ENCODE peak calls at places on chromosome 5, in four cellular contexts. I is breast epithelium, K is SK-N-SH, V is left ventricle myocardium inferior. S is an unnamed sample.

GRCh38 chr5:110751902-110752762 is 13.3 kb downstream of the SLC25A46 start:
- DNase-seq in I (no peak), K (no peak), V (no peak), S (no peak)

GRCh38 chr5:105680858-105681257 is 1989.9 kb downstream of the EFNA5 start:
- DNase-seq in I (no peak), K (peak; percentile 1), V (no peak), S (no peak)

GRCh38 chr5:75380099-75380498 is 43.1 kb downstream of the HMGCR start:
- DNase-seq in I (no peak), K (no peak), V (no peak), S (no peak)

GRCh38 chr5:128227984-128228383 is 144.4 kb downstream of the SLC12A2 start:
- DNase-seq in I (no peak), K (no peak), V (no peak), S (no peak)

GRCh38 chr5:151072234-151073025 is 8.4 kb downstream of the TNIP1 start:
- DNase-seq in I (no peak), K (no peak), V (no peak), S (no peak)

GRCh38 chr5:78232163-78232562 is 62.3 kb downstream of the AP3B1 start:
- DNase-seq in I (no peak), K (no peak), V (no peak), S (no peak)

GRCh38 chr5:61732796-61733195 is 400.7 kb downstream of the ZSWIM6 start:
- DNase-seq in I (no peak), K (no peak), V (no peak), S (no peak)

GRCh38 chr5:113606298-113607134 is 93.0 kb downstream of the YTHDC2 start:
- DNase-seq in I (no peak), K (peak; percentile 66), V (no peak), S (no peak)

GRCh38 chr5:33824516-33825195 is 67.1 kb downstream of the ADAMTS12 start:
- DNase-seq in I (no peak), K (no peak), V (no peak), S (no peak)

GRCh38 chr5:76372320-76373054 is 30.6 kb upstream of the IQGAP2 start:
- DNase-seq in I (no peak), K (peak; percentile 27), V (no peak), S (no peak)

GRCh38 chr5:21919417-21920022 is 933.6 kb downstream of the CDH12 start:
- DNase-seq in I (no peak), K (peak; percentile 30), V (no peak), S (no peak)

GRCh38 chr5:163968651-163969050 is 463.2 kb downstream of the MAT2B start:
- DNase-seq in I (no peak), K (no peak), V (no peak), S (no peak)

GRCh38 chr5:58963361-58963760 is 380.5 kb downstream of the RAB3C start:
- DNase-seq in I (no peak), K (no peak), V (no peak), S (no peak)

GRCh38 chr5:123916331-123917121 is 404.5 kb downstream of the CSNK1G3 start:
- DNase-seq in I (no peak), K (no peak), V (no peak), S (no peak)

GRCh38 chr5:142644640-142645361 is 41.1 kb downstream of the FGF1 start:
- DNase-seq in I (no peak), K (no peak), V (no peak), S (peak; percentile 27)

GRCh38 chr5:108620516-108620915 is 127.2 kb upstream of the FER start:
- DNase-seq in I (no peak), K (no peak), V (no peak), S (no peak)

GRCh38 chr5:117743337-117743736 is 1168.7 kb upstream of the SEMA6A start:
- DNase-seq in I (no peak), K (no peak), V (no peak), S (no peak)

GRCh38 chr5:159095218-159095617 is 4.5 kb downstream of the EBF1 start:
- DNase-seq in I (no peak), K (no peak), V (no peak), S (peak; percentile 25)

GRCh38 chr5:65027149-65027548 is 258.4 kb downstream of the CWC27 start:
- DNase-seq in I (no peak), K (peak; percentile 32), V (no peak), S (no peak)

GRCh38 chr5:111299067-111299481 is 74.9 kb downstream of the CAMK4 start:
- DNase-seq in I (no peak), K (no peak), V (no peak), S (no peak)

GRCh38 chr5:74143724-74144330 is 496.7 kb downstream of the ENC1 start:
- DNase-seq in I (no peak), K (no peak), V (no peak), S (no peak)

GRCh38 chr5:15794117-15794985 is 294.4 kb downstream of the FBXL7 start:
- DNase-seq in I (no peak), K (peak; percentile 26), V (no peak), S (no peak)

GRCh38 chr5:125180222-125180621 is 433.8 kb upstream of the ZNF608 start:
- DNase-seq in I (no peak), K (no peak), V (no peak), S (no peak)

GRCh38 chr5:160434022-160434531 is 12.4 kb downstream of the PTTG1 start:
- DNase-seq in I (peak; percentile 45), K (no peak), V (no peak), S (no peak)

GRCh38 chr5:76641514-76642120 is 18.4 kb upstream of the F2RL2 start:
- DNase-seq in I (peak; percentile 27), K (peak; percentile 39), V (peak; percentile 30), S (no peak)

GRCh38 chr5:177545487-177546261 is 8.7 kb downstream of the FAM193B start:
- DNase-seq in I (peak; percentile 64), K (no peak), V (peak; percentile 56), S (no peak)

GRCh38 chr5:76303917-76304316 is 99.2 kb upstream of the IQGAP2 start:
- DNase-seq in I (peak; percentile 54), K (no peak), V (no peak), S (no peak)

GRCh38 chr5:151151793-151152192 is 5.8 kb downstream of the ANXA6 start:
- DNase-seq in I (no peak), K (no peak), V (no peak), S (no peak)

GRCh38 chr5:169119287-169120048 is 181.5 kb downstream of the SLIT3 start:
- DNase-seq in I (no peak), K (no peak), V (no peak), S (no peak)

GRCh38 chr5:169778622-169779596 is 141.8 kb downstream of the DOCK2 start:
- DNase-seq in I (no peak), K (no peak), V (no peak), S (no peak)

GRCh38 chr5:140570058-140570457 is 5.4 kb downstream of the SLC35A4 start:
- DNase-seq in I (no peak), K (no peak), V (no peak), S (no peak)

GRCh38 chr5:140567871-140568270 is 3.2 kb downstream of the SLC35A4 start:
- DNase-seq in I (no peak), K (no peak), V (no peak), S (no peak)

GRCh38 chr5:140569197-140569596 is 4.6 kb downstream of the SLC35A4 start:
- DNase-seq in I (no peak), K (no peak), V (no peak), S (no peak)

GRCh38 chr5:140567136-140567818 is 2.6 kb downstream of the SLC35A4 start:
- DNase-seq in I (no peak), K (no peak), V (no peak), S (peak; percentile 26)

GRCh38 chr5:140568664-140569063 is 4.0 kb downstream of the SLC35A4 start:
- DNase-seq in I (no peak), K (no peak), V (no peak), S (no peak)
- TF ChIP-seq CTCF in I (no peak), K (no peak), V (no peak), S (no peak)

DNA sequence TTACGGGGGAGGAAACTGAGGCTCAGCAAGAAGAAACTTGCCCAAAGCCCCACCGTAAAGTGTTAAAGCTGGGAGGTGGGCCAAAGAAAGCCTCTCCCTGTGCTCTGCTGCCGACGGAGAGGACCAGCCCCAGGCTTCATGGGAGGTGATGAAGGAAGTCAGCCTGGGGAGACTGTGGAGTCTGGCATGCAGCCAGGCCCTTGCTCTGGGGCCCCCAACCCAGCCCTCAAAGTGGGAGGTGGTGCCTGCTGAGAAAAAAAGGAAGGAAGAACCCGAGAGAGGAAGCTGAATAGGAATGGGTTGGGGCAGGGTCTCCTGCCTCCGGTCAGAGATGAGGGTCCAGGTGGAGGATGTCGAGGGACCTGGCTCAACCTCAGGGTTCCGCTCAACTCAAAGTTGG is 3.8 kb downstream of the RNF44 start:
- DNase-seq in I (no peak), K (no peak), V (peak; percentile 51), S (no peak)
- H3K4me1 ChIP-seq in I (peaks cover 11% of the 10 kb centered on the region), K (peaks cover 56% of the 10 kb centered on the region), V (peaks cover 88% of the 10 kb centered on the region), S (peaks cover 79% of the 10 kb centered on the region)

GRCh38 chr5:134824681-134825080 is 21.1 kb upstream of the C5orf24 start:
- DNase-seq in I (no peak), K (no peak), V (no peak), S (no peak)
- H3K36me3 ChIP-seq in I (no peaks in the 10 kb centered on the region), K (peaks cover 68% of the 10 kb centered on the region), V (peaks cover 95% of the 10 kb centered on the region), S (peaks cover 41% of the 10 kb centered on the region)

GRCh38 chr5:6043491-6044310 is 334.6 kb downstream of the MED10 start:
- DNase-seq in I (no peak), K (no peak), V (no peak), S (no peak)

GRCh38 chr5:6049662-6050061 is 328.7 kb downstream of the MED10 start:
- DNase-seq in I (no peak), K (no peak), V (no peak), S (no peak)

DNA sequence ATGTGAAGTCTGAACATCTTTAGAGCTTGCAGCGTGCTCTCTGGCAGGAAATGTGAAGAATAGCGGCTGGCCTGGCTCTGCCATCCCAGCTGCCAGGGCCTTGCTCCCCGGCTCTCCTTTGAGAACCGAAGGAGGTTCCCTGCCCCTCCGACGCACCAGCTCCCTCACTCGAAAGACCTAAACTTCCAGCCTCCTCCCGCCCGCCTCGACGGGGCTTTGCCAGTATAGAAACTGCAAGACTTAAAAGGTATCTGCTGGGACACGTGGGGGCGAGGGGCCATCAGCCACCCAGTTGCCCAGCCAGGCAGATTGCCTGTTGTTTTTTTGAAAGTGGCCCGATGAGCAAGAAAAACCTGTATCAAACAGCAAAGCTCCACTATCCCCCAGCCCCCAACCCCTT is 332.1 kb downstream of the MED10 start:
- DNase-seq in I (no peak), K (no peak), V (no peak), S (no peak)
- TF ChIP-seq CTCF in I (no peak), K (no peak), V (no peak), S (no peak)

S was measured in heart right ventricle.